ENCODE peak calls at places on chromosomes 12 and 14, in five cellular contexts. One of them, this sample, is unnamed.

GRCh38 chr12:52951640-52952039 is 2.7 kb downstream of the KRT18 start:
- DNase-seq in T-cell: no peak
- DNase-seq in AG08395: no peak
- DNase-seq in pons: no peak
- DNase-seq in activated CD8-positive, alpha-beta memory T cell treated with anti-CD3 and anti-CD28 coated beads for 48 hours: no peak
- DNase-seq in this sample: no peak

GRCh38 chr12:78192979-78193378 is 362.3 kb downstream of the NAV3 start:
- DNase-seq in T-cell: no peak
- DNase-seq in AG08395: no peak
- DNase-seq in pons: no peak
- DNase-seq in activated CD8-positive, alpha-beta memory T cell treated with anti-CD3 and anti-CD28 coated beads for 48 hours: no peak
- DNase-seq in this sample: no peak

GRCh38 chr14:106694638-106695393 is 1168.4 kb downstream of the TMEM121 start:
- DNase-seq in T-cell: peak
- DNase-seq in AG08395: no peak
- DNase-seq in pons: no peak
- DNase-seq in activated CD8-positive, alpha-beta memory T cell treated with anti-CD3 and anti-CD28 coated beads for 48 hours: no peak
- DNase-seq in this sample: peak

GRCh38 chr12:24455811-24456210 is 493.1 kb downstream of the BCAT1 start:
- DNase-seq in T-cell: no peak
- DNase-seq in AG08395: no peak
- DNase-seq in pons: no peak
- DNase-seq in activated CD8-positive, alpha-beta memory T cell treated with anti-CD3 and anti-CD28 coated beads for 48 hours: no peak
- DNase-seq in this sample: no peak

GRCh38 chr12:108629824-108630476 is 3.7 kb downstream of the SELPLG start:
- DNase-seq in T-cell: peak
- DNase-seq in AG08395: peak
- DNase-seq in pons: no peak
- DNase-seq in activated CD8-positive, alpha-beta memory T cell treated with anti-CD3 and anti-CD28 coated beads for 48 hours: no peak
- DNase-seq in this sample: peak

GRCh38 chr12:64491718-64492117 is 39.8 kb downstream of the TBK1 start:
- DNase-seq in T-cell: no peak
- DNase-seq in AG08395: no peak
- DNase-seq in pons: no peak
- DNase-seq in activated CD8-positive, alpha-beta memory T cell treated with anti-CD3 and anti-CD28 coated beads for 48 hours: no peak
- DNase-seq in this sample: no peak

GRCh38 chr12:94618995-94619695 is 31.2 kb downstream of the TMCC3 start:
- DNase-seq in T-cell: no peak
- DNase-seq in AG08395: peak
- DNase-seq in pons: no peak
- DNase-seq in activated CD8-positive, alpha-beta memory T cell treated with anti-CD3 and anti-CD28 coated beads for 48 hours: no peak
- DNase-seq in this sample: no peak

GRCh38 chr12:68932123-68932700 is 759 bp downstream of the CPM start:
- DNase-seq in T-cell: no peak
- DNase-seq in AG08395: no peak
- DNase-seq in pons: peak
- DNase-seq in activated CD8-positive, alpha-beta memory T cell treated with anti-CD3 and anti-CD28 coated beads for 48 hours: no peak
- DNase-seq in this sample: peak

GRCh38 chr14:100654814-100655795 is 67.9 kb upstream of the BEGAIN start:
- DNase-seq in T-cell: peak
- DNase-seq in AG08395: peak
- DNase-seq in pons: no peak
- DNase-seq in activated CD8-positive, alpha-beta memory T cell treated with anti-CD3 and anti-CD28 coated beads for 48 hours: no peak
- DNase-seq in this sample: no peak

GRCh38 chr14:67694791-67695393 is 672 bp downstream of the RDH11 start:
- DNase-seq in T-cell: peak
- DNase-seq in AG08395: peak
- DNase-seq in pons: peak
- DNase-seq in activated CD8-positive, alpha-beta memory T cell treated with anti-CD3 and anti-CD28 coated beads for 48 hours: peak
- DNase-seq in this sample: peak

GRCh38 chr12:94198469-94198868 is 50.1 kb downstream of the PLXNC1 start:
- DNase-seq in T-cell: no peak
- DNase-seq in AG08395: no peak
- DNase-seq in pons: no peak
- DNase-seq in activated CD8-positive, alpha-beta memory T cell treated with anti-CD3 and anti-CD28 coated beads for 48 hours: no peak
- DNase-seq in this sample: no peak

GRCh38 chr12:92436847-92437246 is 265.9 kb upstream of the PLEKHG7 start:
- DNase-seq in T-cell: no peak
- DNase-seq in AG08395: no peak
- DNase-seq in pons: no peak
- DNase-seq in activated CD8-positive, alpha-beta memory T cell treated with anti-CD3 and anti-CD28 coated beads for 48 hours: no peak
- DNase-seq in this sample: no peak

GRCh38 chr12:20366776-20367409 is 1.4 kb upstream of the PDE3A start:
- DNase-seq in T-cell: no peak
- DNase-seq in AG08395: no peak
- DNase-seq in pons: no peak
- DNase-seq in activated CD8-positive, alpha-beta memory T cell treated with anti-CD3 and anti-CD28 coated beads for 48 hours: no peak
- DNase-seq in this sample: no peak

GRCh38 chr12:100959481-100959880 is 164.9 kb downstream of the ANO4 start:
- DNase-seq in T-cell: no peak
- DNase-seq in AG08395: peak
- DNase-seq in pons: no peak
- DNase-seq in activated CD8-positive, alpha-beta memory T cell treated with anti-CD3 and anti-CD28 coated beads for 48 hours: no peak
- DNase-seq in this sample: no peak

GRCh38 chr14:25868521-25869314 is 729.1 kb downstream of the NOVA1 start:
- DNase-seq in T-cell: no peak
- DNase-seq in AG08395: no peak
- DNase-seq in pons: no peak
- DNase-seq in activated CD8-positive, alpha-beta memory T cell treated with anti-CD3 and anti-CD28 coated beads for 48 hours: no peak
- DNase-seq in this sample: peak

GRCh38 chr12:52779914-52780313 is 2.8 kb upstream of the KRT76 start:
- DNase-seq in T-cell: no peak
- DNase-seq in AG08395: no peak
- DNase-seq in pons: no peak
- DNase-seq in activated CD8-positive, alpha-beta memory T cell treated with anti-CD3 and anti-CD28 coated beads for 48 hours: no peak
- DNase-seq in this sample: no peak

GRCh38 chr14:65290830-65291229 is 121.7 kb upstream of the FUT8 start:
- DNase-seq in T-cell: no peak
- DNase-seq in AG08395: peak
- DNase-seq in pons: no peak
- DNase-seq in activated CD8-positive, alpha-beta memory T cell treated with anti-CD3 and anti-CD28 coated beads for 48 hours: no peak
- DNase-seq in this sample: peak

GRCh38 chr14:95319312-95320075 is at the start of gene CLMN:
- DNase-seq in T-cell: peak
- DNase-seq in AG08395: peak
- DNase-seq in pons: no peak
- DNase-seq in activated CD8-positive, alpha-beta memory T cell treated with anti-CD3 and anti-CD28 coated beads for 48 hours: peak
- DNase-seq in this sample: peak

GRCh38 chr14:68638817-68639517 is 153.9 kb downstream of the ZFP36L1 start:
- DNase-seq in T-cell: no peak
- DNase-seq in AG08395: no peak
- DNase-seq in pons: no peak
- DNase-seq in activated CD8-positive, alpha-beta memory T cell treated with anti-CD3 and anti-CD28 coated beads for 48 hours: no peak
- DNase-seq in this sample: no peak

GRCh38 chr12:116820077-116820656 is 61.1 kb downstream of the HRK start:
- DNase-seq in T-cell: no peak
- DNase-seq in AG08395: no peak
- DNase-seq in pons: no peak
- DNase-seq in activated CD8-positive, alpha-beta memory T cell treated with anti-CD3 and anti-CD28 coated beads for 48 hours: no peak
- DNase-seq in this sample: no peak

GRCh38 chr12:25130741-25131188 is 64.2 kb downstream of the DNAI7 start:
- DNase-seq in T-cell: no peak
- DNase-seq in AG08395: peak
- DNase-seq in pons: peak
- DNase-seq in activated CD8-positive, alpha-beta memory T cell treated with anti-CD3 and anti-CD28 coated beads for 48 hours: no peak
- DNase-seq in this sample: peak

GRCh38 chr14:97251423-97252155 is 454.4 kb downstream of the VRK1 start:
- DNase-seq in T-cell: no peak
- DNase-seq in AG08395: no peak
- DNase-seq in pons: no peak
- DNase-seq in activated CD8-positive, alpha-beta memory T cell treated with anti-CD3 and anti-CD28 coated beads for 48 hours: no peak
- DNase-seq in this sample: peak

GRCh38 chr12:6773662-6774351 is 1.5 kb downstream of the LAG3 start:
- DNase-seq in T-cell: no peak
- DNase-seq in AG08395: no peak
- DNase-seq in pons: no peak
- DNase-seq in activated CD8-positive, alpha-beta memory T cell treated with anti-CD3 and anti-CD28 coated beads for 48 hours: no peak
- DNase-seq in this sample: no peak

GRCh38 chr12:90333939-90334338 is 621.0 kb downstream of the CCER1 start:
- DNase-seq in T-cell: no peak
- DNase-seq in AG08395: no peak
- DNase-seq in pons: no peak
- DNase-seq in activated CD8-positive, alpha-beta memory T cell treated with anti-CD3 and anti-CD28 coated beads for 48 hours: no peak
- DNase-seq in this sample: peak

GRCh38 chr12:95774311-95775045 is 16.1 kb downstream of the NTN4 start:
- DNase-seq in T-cell: no peak
- DNase-seq in AG08395: peak
- DNase-seq in pons: no peak
- DNase-seq in activated CD8-positive, alpha-beta memory T cell treated with anti-CD3 and anti-CD28 coated beads for 48 hours: no peak
- DNase-seq in this sample: no peak

GRCh38 chr12:39329015-39329414 is 113.9 kb downstream of the KIF21A start:
- DNase-seq in T-cell: no peak
- DNase-seq in AG08395: peak
- DNase-seq in pons: no peak
- DNase-seq in activated CD8-positive, alpha-beta memory T cell treated with anti-CD3 and anti-CD28 coated beads for 48 hours: no peak
- DNase-seq in this sample: no peak

GRCh38 chr12:3148366-3149000 is 71.3 kb downstream of the TSPAN9 start:
- DNase-seq in T-cell: no peak
- DNase-seq in AG08395: no peak
- DNase-seq in pons: no peak
- DNase-seq in activated CD8-positive, alpha-beta memory T cell treated with anti-CD3 and anti-CD28 coated beads for 48 hours: no peak
- DNase-seq in this sample: no peak

GRCh38 chr14:101470266-101470665 is 91.0 kb upstream of the DIO3 start:
- DNase-seq in T-cell: no peak
- DNase-seq in AG08395: no peak
- DNase-seq in pons: no peak
- DNase-seq in activated CD8-positive, alpha-beta memory T cell treated with anti-CD3 and anti-CD28 coated beads for 48 hours: no peak
- DNase-seq in this sample: no peak

GRCh38 chr12:51773145-51773869 is 75.2 kb downstream of the FIGNL2 start:
- DNase-seq in T-cell: no peak
- DNase-seq in AG08395: peak
- DNase-seq in pons: no peak
- DNase-seq in activated CD8-positive, alpha-beta memory T cell treated with anti-CD3 and anti-CD28 coated beads for 48 hours: no peak
- DNase-seq in this sample: peak

GRCh38 chr14:34496679-34497513 is 34.9 kb upstream of the SPTSSA start:
- DNase-seq in T-cell: no peak
- DNase-seq in AG08395: peak
- DNase-seq in pons: peak
- DNase-seq in activated CD8-positive, alpha-beta memory T cell treated with anti-CD3 and anti-CD28 coated beads for 48 hours: no peak
- DNase-seq in this sample: peak

GRCh38 chr14:46054526-46054925 is 597.1 kb downstream of the RPL10L start:
- DNase-seq in T-cell: no peak
- DNase-seq in AG08395: peak
- DNase-seq in pons: no peak
- DNase-seq in activated CD8-positive, alpha-beta memory T cell treated with anti-CD3 and anti-CD28 coated beads for 48 hours: no peak
- DNase-seq in this sample: no peak

GRCh38 chr12:39272934-39273770 is 169.8 kb downstream of the KIF21A start:
- DNase-seq in T-cell: no peak
- DNase-seq in AG08395: peak
- DNase-seq in pons: peak
- DNase-seq in activated CD8-positive, alpha-beta memory T cell treated with anti-CD3 and anti-CD28 coated beads for 48 hours: no peak
- DNase-seq in this sample: peak

GRCh38 chr14:28321475-28322244 is 444.9 kb upstream of the FOXG1 start:
- DNase-seq in T-cell: no peak
- DNase-seq in AG08395: no peak
- DNase-seq in pons: no peak
- DNase-seq in activated CD8-positive, alpha-beta memory T cell treated with anti-CD3 and anti-CD28 coated beads for 48 hours: no peak
- DNase-seq in this sample: no peak

GRCh38 chr12:91893476-91893875 is 252.2 kb downstream of the BTG1 start:
- DNase-seq in T-cell: no peak
- DNase-seq in AG08395: no peak
- DNase-seq in pons: no peak
- DNase-seq in activated CD8-positive, alpha-beta memory T cell treated with anti-CD3 and anti-CD28 coated beads for 48 hours: no peak
- DNase-seq in this sample: no peak

GRCh38 chr12:99529966-99530365 is 117.6 kb upstream of the GARIN6 start:
- DNase-seq in T-cell: no peak
- DNase-seq in AG08395: peak
- DNase-seq in pons: no peak
- DNase-seq in activated CD8-positive, alpha-beta memory T cell treated with anti-CD3 and anti-CD28 coated beads for 48 hours: no peak
- DNase-seq in this sample: peak

GRCh38 chr14:96261053-96261452 is 5.0 kb downstream of the BDKRB1 start:
- DNase-seq in T-cell: no peak
- DNase-seq in AG08395: no peak
- DNase-seq in pons: no peak
- DNase-seq in activated CD8-positive, alpha-beta memory T cell treated with anti-CD3 and anti-CD28 coated beads for 48 hours: no peak
- DNase-seq in this sample: no peak

GRCh38 chr14:93045211-93045674 is 70.5 kb downstream of the ITPK1 start:
- DNase-seq in T-cell: no peak
- DNase-seq in AG08395: no peak
- DNase-seq in pons: no peak
- DNase-seq in activated CD8-positive, alpha-beta memory T cell treated with anti-CD3 and anti-CD28 coated beads for 48 hours: no peak
- DNase-seq in this sample: peak

GRCh38 chr14:105026033-105026785 is 5.3 kb upstream of the CDCA4 start:
- DNase-seq in T-cell: no peak
- DNase-seq in AG08395: no peak
- DNase-seq in pons: no peak
- DNase-seq in activated CD8-positive, alpha-beta memory T cell treated with anti-CD3 and anti-CD28 coated beads for 48 hours: no peak
- DNase-seq in this sample: peak

GRCh38 chr14:63388766-63389431 is 70.2 kb upstream of the GPHB5 start:
- DNase-seq in T-cell: peak
- DNase-seq in AG08395: peak
- DNase-seq in pons: peak
- DNase-seq in activated CD8-positive, alpha-beta memory T cell treated with anti-CD3 and anti-CD28 coated beads for 48 hours: no peak
- DNase-seq in this sample: peak